ENCODE peak calls at places on chromosome 1, in eight cellular contexts. I is lung microvascular endothelial cell; B is substantia nigra; Z is EL; E is T-cell; Q is stimulated activated CD4-positive, alpha-beta T cell treated with anti-CD3 and anti-CD28 coated beads, TNF-alpha, amount 100 ng/mL, for 48 hours; S is NCI-H146; F is RPMI7951. G is an unnamed sample.

GRCh38 chr1:234617986-234618725 is 8.2 kb upstream of the IRF2BP2 start:
- DNase-seq in I (peak; percentile 40), B (no peak), Z (peak; percentile 65), E (no peak), Q (no peak), S (no peak), F (peak; percentile 50), G (no peak)

GRCh38 chr1:185894806-185895205 is 160.6 kb downstream of the HMCN1 start:
- DNase-seq in I (no peak), B (no peak), Z (peak; percentile 41), E (no peak), Q (no peak), S (no peak), F (peak; percentile 29), G (no peak)

GRCh38 chr1:17232759-17233661 is 15.9 kb upstream of the PADI3 start:
- DNase-seq in I (peak; percentile 65), B (no peak), Z (peak; percentile 93), E (no peak), Q (no peak), S (peak; percentile 22), F (peak; percentile 97), G (no peak)

GRCh38 chr1:53123462-53124129 is 18.8 kb downstream of the SLC1A7 start:
- DNase-seq in I (peak; percentile 78), B (no peak), Z (no peak), E (no peak), Q (no peak), S (no peak), F (no peak), G (no peak)

GRCh38 chr1:8203551-8203950 is 114.4 kb upstream of the SLC45A1 start:
- DNase-seq in I (no peak), B (no peak), Z (no peak), E (no peak), Q (no peak), S (no peak), F (no peak), G (no peak)

GRCh38 chr1:22225858-22226584 is 83.1 kb upstream of the WNT4 start:
- DNase-seq in I (no peak), B (no peak), Z (no peak), E (no peak), Q (no peak), S (no peak), F (no peak), G (no peak)

GRCh38 chr1:67616394-67616985 is 68.5 kb upstream of the GADD45A start:
- DNase-seq in I (no peak), B (no peak), Z (peak; percentile 22), E (no peak), Q (no peak), S (no peak), F (no peak), G (no peak)

GRCh38 chr1:76293831-76294230 is 219.3 kb downstream of the ST6GALNAC3 start:
- DNase-seq in I (no peak), B (no peak), Z (no peak), E (no peak), Q (no peak), S (no peak), F (no peak), G (no peak)

GRCh38 chr1:70864302-70864701 is 183.3 kb downstream of the PTGER3 start:
- DNase-seq in I (peak; percentile 23), B (no peak), Z (peak; percentile 39), E (no peak), Q (no peak), S (no peak), F (no peak), G (no peak)

GRCh38 chr1:27357281-27358037 is 9.3 kb downstream of the MAP3K6 start:
- DNase-seq in I (peak; percentile 57), B (peak; percentile 13), Z (peak; percentile 35), E (peak; percentile 85), Q (peak; percentile 69), S (peak; percentile 29), F (peak; percentile 27), G (no peak)

GRCh38 chr1:51203874-51204245 is 32.2 kb upstream of the RNF11 start:
- DNase-seq in I (no peak), B (no peak), Z (no peak), E (no peak), Q (no peak), S (no peak), F (no peak), G (no peak)

GRCh38 chr1:20601123-20601825 is 12.4 kb downstream of the CDA start:
- DNase-seq in I (no peak), B (no peak), Z (peak; percentile 75), E (no peak), Q (no peak), S (peak; percentile 13), F (peak; percentile 52), G (no peak)

GRCh38 chr1:21317035-21317689 is 26.9 kb upstream of the ECE1 start:
- DNase-seq in I (peak; percentile 80), B (peak; percentile 60), Z (peak; percentile 83), E (no peak), Q (no peak), S (no peak), F (no peak), G (no peak)

GRCh38 chr1:11873954-11874562 is 15.3 kb upstream of the NPPB start:
- DNase-seq in I (no peak), B (no peak), Z (no peak), E (no peak), Q (no peak), S (no peak), F (peak; percentile 22), G (no peak)

GRCh38 chr1:84573481-84573966 is 716 bp downstream of the CTBS start:
- DNase-seq in I (no peak), B (no peak), Z (no peak), E (no peak), Q (no peak), S (no peak), F (no peak), G (no peak)

GRCh38 chr1:35430762-35431161 is 126.4 kb downstream of the KIAA0319L start:
- DNase-seq in I (no peak), B (no peak), Z (no peak), E (no peak), Q (no peak), S (no peak), F (no peak), G (no peak)

GRCh38 chr1:101290922-101291561 is 54.2 kb downstream of the S1PR1 start:
- DNase-seq in I (no peak), B (no peak), Z (no peak), E (no peak), Q (no peak), S (no peak), F (no peak), G (no peak)

G was measured in GM12864.